ENCODE peak calls at places on chromosomes 6 and 20, in ten cellular contexts. One of them, this sample, is unnamed.

GRCh38 chr6:38136547-38136946 is 317.0 kb downstream of the ZFAND3 start:
- DNase-seq in activated CD8-positive, alpha-beta memory T cell treated with anti-CD3 and anti-CD28 coated beads for 4 hours: no peak
- DNase-seq in OCI-LY7: no peak
- DNase-seq in T-helper 17 cell: no peak
- DNase-seq in osteocyte: peak
- DNase-seq in bronchial epithelial cell: no peak
- DNase-seq in Calu3: no peak
- DNase-seq in stomach: no peak
- DNase-seq in neural crest cell: no peak
- DNase-seq in NCI-H774: no peak
- DNase-seq in this sample: no peak

GRCh38 chr20:46607849-46608497 is 43.3 kb downstream of the SLC13A3 start:
- DNase-seq in Calu3: no peak
- DNase-seq in osteocyte: no peak
- DNase-seq in OCI-LY7: no peak
- DNase-seq in NCI-H774: no peak
- DNase-seq in neural crest cell: no peak
- DNase-seq in bronchial epithelial cell: no peak
- DNase-seq in stomach: no peak
- DNase-seq in activated CD8-positive, alpha-beta memory T cell treated with anti-CD3 and anti-CD28 coated beads for 4 hours: no peak
- DNase-seq in T-helper 17 cell: no peak
- DNase-seq in this sample: no peak

GRCh38 chr6:150169609-150170008 is 26.8 kb downstream of the PPP1R14C start:
- DNase-seq in T-helper 17 cell: no peak
- DNase-seq in Calu3: no peak
- DNase-seq in neural crest cell: no peak
- DNase-seq in NCI-H774: no peak
- DNase-seq in osteocyte: no peak
- DNase-seq in activated CD8-positive, alpha-beta memory T cell treated with anti-CD3 and anti-CD28 coated beads for 4 hours: no peak
- DNase-seq in stomach: no peak
- DNase-seq in OCI-LY7: no peak
- DNase-seq in bronchial epithelial cell: peak
- DNase-seq in this sample: no peak

GRCh38 chr20:34055290-34055689 is 56.8 kb downstream of the EIF2S2 start:
- DNase-seq in T-helper 17 cell: no peak
- DNase-seq in NCI-H774: no peak
- DNase-seq in stomach: no peak
- DNase-seq in neural crest cell: no peak
- DNase-seq in osteocyte: no peak
- DNase-seq in Calu3: no peak
- DNase-seq in activated CD8-positive, alpha-beta memory T cell treated with anti-CD3 and anti-CD28 coated beads for 4 hours: no peak
- DNase-seq in bronchial epithelial cell: no peak
- DNase-seq in OCI-LY7: no peak
- DNase-seq in this sample: no peak

GRCh38 chr20:45429618-45430017 is 13.7 kb downstream of the PIGT start:
- DNase-seq in Calu3: no peak
- DNase-seq in T-helper 17 cell: no peak
- DNase-seq in osteocyte: no peak
- DNase-seq in activated CD8-positive, alpha-beta memory T cell treated with anti-CD3 and anti-CD28 coated beads for 4 hours: no peak
- DNase-seq in OCI-LY7: no peak
- DNase-seq in NCI-H774: no peak
- DNase-seq in stomach: no peak
- DNase-seq in bronchial epithelial cell: no peak
- DNase-seq in neural crest cell: no peak
- DNase-seq in this sample: no peak

GRCh38 chr20:10649817-10650200 is 24.0 kb downstream of the JAG1 start:
- DNase-seq in Calu3: no peak
- DNase-seq in T-helper 17 cell: no peak
- DNase-seq in activated CD8-positive, alpha-beta memory T cell treated with anti-CD3 and anti-CD28 coated beads for 4 hours: no peak
- DNase-seq in bronchial epithelial cell: no peak
- DNase-seq in NCI-H774: no peak
- DNase-seq in stomach: no peak
- DNase-seq in OCI-LY7: no peak
- DNase-seq in neural crest cell: no peak
- DNase-seq in osteocyte: no peak
- DNase-seq in this sample: no peak

GRCh38 chr6:33689148-33689494 is 22.4 kb downstream of the UQCC2 start:
- DNase-seq in NCI-H774: no peak
- DNase-seq in osteocyte: no peak
- DNase-seq in Calu3: no peak
- DNase-seq in bronchial epithelial cell: no peak
- DNase-seq in OCI-LY7: no peak
- DNase-seq in activated CD8-positive, alpha-beta memory T cell treated with anti-CD3 and anti-CD28 coated beads for 4 hours: no peak
- DNase-seq in stomach: no peak
- DNase-seq in T-helper 17 cell: no peak
- DNase-seq in neural crest cell: no peak
- DNase-seq in this sample: no peak

GRCh38 chr20:63594043-63594561 is 20.1 kb upstream of the HELZ2 start:
- DNase-seq in bronchial epithelial cell: peak
- DNase-seq in stomach: no peak
- DNase-seq in OCI-LY7: no peak
- DNase-seq in Calu3: no peak
- DNase-seq in T-helper 17 cell: no peak
- DNase-seq in activated CD8-positive, alpha-beta memory T cell treated with anti-CD3 and anti-CD28 coated beads for 4 hours: no peak
- DNase-seq in NCI-H774: no peak
- DNase-seq in osteocyte: no peak
- DNase-seq in neural crest cell: no peak
- DNase-seq in this sample: no peak

GRCh38 chr20:34220581-34220980 is 20.6 kb upstream of the ASIP start:
- DNase-seq in Calu3: no peak
- DNase-seq in neural crest cell: no peak
- DNase-seq in activated CD8-positive, alpha-beta memory T cell treated with anti-CD3 and anti-CD28 coated beads for 4 hours: no peak
- DNase-seq in bronchial epithelial cell: peak
- DNase-seq in stomach: no peak
- DNase-seq in OCI-LY7: no peak
- DNase-seq in NCI-H774: no peak
- DNase-seq in T-helper 17 cell: no peak
- DNase-seq in osteocyte: no peak
- DNase-seq in this sample: no peak

GRCh38 chr20:18986895-18987580 is 173.5 kb downstream of the SCP2D1 start:
- DNase-seq in OCI-LY7: no peak
- DNase-seq in activated CD8-positive, alpha-beta memory T cell treated with anti-CD3 and anti-CD28 coated beads for 4 hours: no peak
- DNase-seq in osteocyte: peak
- DNase-seq in Calu3: no peak
- DNase-seq in T-helper 17 cell: no peak
- DNase-seq in NCI-H774: no peak
- DNase-seq in stomach: no peak
- DNase-seq in neural crest cell: no peak
- DNase-seq in bronchial epithelial cell: no peak
- DNase-seq in this sample: no peak

GRCh38 chr20:38961530-38962043 is 557 bp upstream of the DHX35 start:
- DNase-seq in bronchial epithelial cell: no peak
- DNase-seq in stomach: no peak
- DNase-seq in activated CD8-positive, alpha-beta memory T cell treated with anti-CD3 and anti-CD28 coated beads for 4 hours: no peak
- DNase-seq in OCI-LY7: peak
- DNase-seq in neural crest cell: no peak
- DNase-seq in T-helper 17 cell: no peak
- DNase-seq in NCI-H774: no peak
- DNase-seq in osteocyte: no peak
- DNase-seq in Calu3: peak
- DNase-seq in this sample: no peak

This sample was measured in AG04450.